ENCODE peak calls at places on chromosomes 1 and 21, in five cellular contexts. E is MM.1S, A is B cell, S is GM13977, B is AG04450. Y is an unnamed sample.
A peak's percentile ranks its signal among the peaks of the same experiment; 100 is the strongest.

GRCh38 chr21:46110499-46111192 is 12.7 kb downstream of the COL6A2 start:
- DNase-seq in S (no peak), A (no peak), E (no peak), B (no peak), Y (no peak)

GRCh38 chr1:232179896-232180760 is 449.8 kb downstream of the SIPA1L2 start:
- DNase-seq in E (no peak), A (no peak), S (no peak), B (no peak), Y (no peak)

GRCh38 chr1:5911157-5911556 is 81.1 kb downstream of the NPHP4 start:
- DNase-seq in S (no peak), E (no peak), B (no peak), A (no peak), Y (no peak)

GRCh38 chr1:941027-941587 is 17.4 kb downstream of the SAMD11 start:
- DNase-seq in B (no peak), E (no peak), S (no peak), A (no peak), Y (no peak)

GRCh38 chr1:43799656-43800629 is 92.6 kb downstream of the ST3GAL3 start:
- DNase-seq in A (no peak), S (no peak), E (no peak), B (peak; percentile 83), Y (no peak)

GRCh38 chr1:200075522-200075921 is 48.0 kb downstream of the NR5A2 start:
- DNase-seq in A (no peak), S (no peak), B (no peak), E (no peak), Y (no peak)

GRCh38 chr1:179369751-179370341 is 4.1 kb downstream of the AXDND1 start:
- DNase-seq in E (peak; percentile 85), A (peak; percentile 49), S (peak; percentile 63), B (peak; percentile 54), Y (peak; percentile 64)

GRCh38 chr1:177948336-177948972 is 21.4 kb downstream of the SEC16B start:
- DNase-seq in E (peak; percentile 70), A (no peak), S (peak; percentile 64), B (no peak), Y (peak; percentile 52)

GRCh38 chr1:14881775-14882672 is 271.5 kb upstream of the TMEM51 start:
- DNase-seq in E (peak; percentile 84), A (peak; percentile 42), S (peak; percentile 39), B (no peak), Y (peak; percentile 35)

GRCh38 chr1:78102082-78102481 is 56.3 kb downstream of the GIPC2 start:
- DNase-seq in A (no peak), B (peak; percentile 75), E (no peak), S (no peak), Y (no peak)

GRCh38 chr1:26820784-26821269 is 5.7 kb upstream of the ZDHHC18 start:
- DNase-seq in A (peak; percentile 82), S (peak; percentile 86), B (no peak), E (peak; percentile 72), Y (peak; percentile 80)

DNA sequence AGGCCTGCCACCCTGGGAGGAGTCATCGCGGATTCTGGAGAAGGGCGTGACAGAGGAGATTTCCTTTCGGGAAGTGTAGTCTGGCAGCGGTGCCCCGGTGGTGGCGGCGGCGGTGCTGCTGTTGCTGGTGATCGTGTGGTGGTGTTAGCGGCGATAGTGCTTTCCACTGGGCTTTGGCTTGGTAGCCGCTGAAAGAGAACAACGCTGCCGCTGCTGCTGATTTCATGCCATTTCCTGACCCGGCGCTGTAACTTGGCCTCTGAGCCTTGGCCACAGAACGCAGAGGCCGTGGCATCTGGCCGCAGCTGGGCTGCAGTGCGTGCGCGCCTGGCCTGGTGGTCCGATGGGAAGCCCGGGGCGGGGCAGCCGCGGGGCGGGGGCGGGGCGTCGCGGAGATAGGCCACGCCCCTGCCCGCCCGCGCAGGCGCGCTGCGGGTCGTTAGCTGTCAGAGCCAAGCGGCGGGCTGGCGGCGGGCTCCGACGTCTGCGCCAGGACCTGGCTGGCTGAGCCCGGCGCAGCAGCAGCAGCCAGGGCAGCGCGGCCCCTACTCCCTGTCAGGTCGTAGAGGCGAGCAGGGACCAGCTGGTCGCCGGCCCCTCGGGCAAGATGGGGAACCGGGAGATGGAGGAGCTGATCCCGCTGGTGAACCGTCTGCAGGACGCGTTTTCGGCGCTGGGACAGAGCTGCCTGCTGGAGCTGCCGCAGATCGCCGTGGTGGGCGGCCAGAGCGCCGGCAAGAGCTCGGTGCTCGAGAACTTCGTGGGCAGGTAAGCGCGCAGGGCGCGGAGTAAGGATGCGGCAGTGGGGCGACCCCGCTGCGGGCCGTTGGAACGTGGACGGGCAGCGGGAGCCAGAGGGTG is at the start of gene DNM3:
- DNase-seq in B (peak; percentile 60), S (peak; percentile 94), A (peak; percentile 77), E (peak; percentile 89), Y (peak; percentile 91)
- TF ChIP-seq CTCF in B (no peak), S (no peak), A (no peak), E (no peak), Y (no peak)

DNA sequence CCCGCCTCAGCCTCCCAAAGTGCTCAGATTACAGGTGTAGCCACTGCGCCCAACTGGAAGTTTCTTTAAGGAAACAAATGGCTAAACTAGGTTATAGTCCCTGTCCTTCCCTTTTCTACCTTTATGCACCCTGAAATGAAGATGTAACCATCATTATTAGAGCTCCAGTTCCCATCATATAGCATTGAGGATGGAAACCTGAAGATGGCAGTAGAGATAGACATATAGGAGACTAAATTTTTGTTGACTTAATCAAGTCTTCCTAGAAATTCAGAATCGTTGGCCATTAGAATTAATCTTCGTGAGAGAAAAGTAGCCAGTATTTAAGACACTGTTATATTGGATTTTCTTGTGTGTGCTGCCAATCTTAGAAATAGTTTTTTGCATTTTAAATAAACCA is 1016.3 kb upstream of the NCAM2 start:
- DNase-seq in E (no peak), A (no peak), B (no peak), S (no peak), Y (no peak)
- TF ChIP-seq CTCF in E (peak; percentile 4), A (no peak), B (no peak), S (no peak), Y (no peak)

GRCh38 chr21:42622284-42622683 is 31.1 kb upstream of the PDE9A start:
- DNase-seq in S (no peak), B (no peak), E (no peak), A (no peak), Y (no peak)

GRCh38 chr21:42623684-42624083 is 29.7 kb upstream of the PDE9A start:
- DNase-seq in A (no peak), E (no peak), S (no peak), B (no peak), Y (no peak)

GRCh38 chr21:42621828-42622199 is 31.6 kb upstream of the PDE9A start:
- DNase-seq in B (no peak), E (no peak), S (no peak), A (no peak), Y (no peak)

GRCh38 chr21:42619841-42620240 is 33.6 kb upstream of the PDE9A start:
- DNase-seq in A (no peak), B (no peak), E (no peak), S (no peak), Y (no peak)

GRCh38 chr21:42621166-42621827 is 32.1 kb upstream of the PDE9A start:
- DNase-seq in E (no peak), B (no peak), S (no peak), A (no peak), Y (no peak)
- TF ChIP-seq CTCF in E (no peak), B (no peak), S (no peak), A (no peak), Y (no peak)

DNA sequence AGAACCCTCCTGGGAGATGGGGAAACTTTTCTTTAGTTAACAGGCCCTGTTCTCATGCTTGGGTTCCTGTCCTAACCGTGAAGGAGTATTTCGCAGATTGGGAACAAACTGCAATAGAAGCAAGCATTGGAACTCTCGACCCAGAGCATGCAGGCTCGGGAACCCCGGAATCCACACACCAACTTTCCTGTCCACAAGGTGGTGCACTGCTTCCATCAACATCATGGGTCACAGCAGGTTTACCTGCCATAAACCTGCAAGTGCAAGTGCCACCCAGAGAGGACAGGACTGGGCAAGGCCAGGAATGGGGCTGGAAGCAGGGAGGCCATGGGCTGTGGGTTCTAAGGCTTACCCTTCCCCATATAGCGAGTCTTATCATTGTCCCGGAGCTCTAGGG is 6.9 kb downstream of the ENO1 start:
- DNase-seq in E (no peak), A (no peak), S (no peak), B (no peak), Y (no peak)
- TF ChIP-seq CTCF in E (peak; percentile 30), A (no peak), S (no peak), B (peak; percentile 21), Y (no peak)

GRCh38 chr1:37394574-37395464 is 79.6 kb upstream of the ZC3H12A start:
- DNase-seq in A (no peak), S (no peak), B (no peak), E (no peak), Y (no peak)
- TF ChIP-seq CTCF in A (no peak), S (no peak), B (no peak), E (no peak), Y (no peak)

GRCh38 chr21:28587748-28588147 is 404.9 kb downstream of the LTN1 start:
- DNase-seq in S (no peak), E (no peak), A (no peak), B (no peak), Y (no peak)

GRCh38 chr21:28590026-28590425 is 402.7 kb downstream of the LTN1 start:
- DNase-seq in A (no peak), S (no peak), B (no peak), E (no peak), Y (no peak)

GRCh38 chr21:28588997-28589396 is 403.7 kb downstream of the LTN1 start:
- DNase-seq in B (no peak), S (no peak), E (no peak), A (no peak), Y (no peak)

GRCh38 chr21:28592205-28592845 is 400.4 kb downstream of the LTN1 start:
- DNase-seq in B (no peak), S (no peak), E (no peak), A (no peak), Y (no peak)

GRCh38 chr21:28590722-28591121 is 402.0 kb downstream of the LTN1 start:
- DNase-seq in S (no peak), E (no peak), A (no peak), B (no peak), Y (no peak)
- TF ChIP-seq CTCF in S (no peak), E (no peak), A (no peak), B (no peak), Y (no peak)

Y was measured in GM10248.